ENCODE peak calls at places on chromosome 18, in four cellular contexts. I is tibial artery, B is AG04450, Z is endothelial cell of umbilical vein. H is an unnamed sample.

GRCh38 chr18:41145526-41145925 is 809.5 kb upstream of the PIK3C3 start:
- DNase-seq in I (no peak), B (no peak), Z (no peak), H (no peak)

GRCh38 chr18:65975536-65975935 is 224.7 kb downstream of the CDH7 start:
- DNase-seq in I (no peak), B (no peak), Z (peak; percentile 2), H (no peak)

GRCh38 chr18:48238636-48239035 is 170.5 kb downstream of the ZBTB7C start:
- DNase-seq in I (no peak), B (no peak), Z (no peak), H (no peak)

GRCh38 chr18:22813648-22814328 is 119.3 kb upstream of the RBBP8 start:
- DNase-seq in I (no peak), B (no peak), Z (peak; percentile 56), H (no peak)

GRCh38 chr18:75207298-75208054 is 1.5 kb downstream of the PTGR3 start:
- DNase-seq in I (no peak), B (no peak), Z (no peak), H (no peak)

GRCh38 chr18:22489694-22490093 is 72.0 kb upstream of the CTAGE1 start:
- DNase-seq in I (no peak), B (no peak), Z (no peak), H (no peak)

GRCh38 chr18:11728247-11728646 is 39.2 kb downstream of the GNAL start:
- DNase-seq in I (no peak), B (no peak), Z (no peak), H (no peak)

GRCh38 chr18:24656571-24656971 is 196.1 kb downstream of the HRH4 start:
- DNase-seq in I (no peak), B (peak; percentile 45), Z (no peak), H (no peak)

GRCh38 chr18:79635127-79635726 is 44.4 kb upstream of the CTDP1 start:
- DNase-seq in I (no peak), B (no peak), Z (no peak), H (peak; percentile 22)

GRCh38 chr18:13392899-13393298 is 174.3 kb downstream of the LDLRAD4 start:
- DNase-seq in I (no peak), B (no peak), Z (no peak), H (no peak)

GRCh38 chr18:22933958-22934423 is 863 bp downstream of the RBBP8 start:
- DNase-seq in I (no peak), B (no peak), Z (no peak), H (no peak)

GRCh38 chr18:57863706-57864105 is 60.6 kb upstream of the ATP8B1 start:
- DNase-seq in I (no peak), B (no peak), Z (no peak), H (no peak)

GRCh38 chr18:11323359-11323819 is 174.0 kb upstream of the PIEZO2 start:
- DNase-seq in I (no peak), B (no peak), Z (no peak), H (no peak)

GRCh38 chr18:68041327-68041726 is 524.8 kb upstream of the DSEL start:
- DNase-seq in I (no peak), B (no peak), Z (no peak), H (no peak)

GRCh38 chr18:76419811-76420210 is 75.2 kb downstream of the ZNF516 start:
- DNase-seq in I (no peak), B (no peak), Z (no peak), H (no peak)

GRCh38 chr18:72762505-72763122 is 105.2 kb downstream of the NETO1 start:
- DNase-seq in I (no peak), B (peak; percentile 59), Z (peak; percentile 36), H (no peak)

DNA sequence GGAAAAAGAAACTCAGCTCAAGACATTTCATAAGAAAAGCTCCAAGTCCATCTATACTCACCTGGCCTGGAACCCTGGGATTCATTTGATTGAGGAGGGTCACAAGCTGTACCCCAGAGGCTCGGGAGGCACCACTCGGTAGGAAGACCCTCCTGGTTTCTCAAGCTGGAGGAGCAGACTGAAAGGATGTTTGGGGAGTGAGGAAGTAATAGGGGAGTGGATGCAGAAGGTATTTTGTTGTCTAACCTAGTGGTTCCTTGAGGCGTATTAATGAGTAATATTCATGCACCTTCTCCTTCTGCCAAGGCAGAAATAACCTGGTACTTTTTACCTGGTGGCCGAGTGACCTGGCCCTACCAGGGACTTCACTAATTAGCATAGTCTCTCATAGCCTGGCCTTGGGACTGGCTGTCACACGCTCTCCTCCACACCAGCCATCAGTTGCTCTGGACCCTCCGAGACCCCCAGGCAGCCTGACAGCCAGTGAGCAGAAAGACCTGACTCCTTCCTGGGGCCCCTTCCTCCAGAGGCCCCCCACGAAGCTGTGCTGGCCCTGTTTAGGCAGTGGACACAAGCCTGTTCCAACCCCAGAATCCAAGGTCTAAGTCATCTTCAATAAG is 161.4 kb downstream of the BCL2 start:
- DNase-seq in I (no peak), B (no peak), Z (no peak), H (no peak)
- H3K27ac ChIP-seq in I (peak overlapping the region; percentile 76), B (no peak overlapping the region), Z (no peak overlapping the region), H (no peak overlapping the region)

GRCh38 chr18:44898536-44898935 is 217.8 kb downstream of the SETBP1 start:
- DNase-seq in I (no peak), B (no peak), Z (no peak), H (no peak)

GRCh38 chr18:44900627-44901026 is 219.9 kb downstream of the SETBP1 start:
- DNase-seq in I (no peak), B (no peak), Z (no peak), H (no peak)

GRCh38 chr18:44897445-44898215 is 216.9 kb downstream of the SETBP1 start:
- DNase-seq in I (no peak), B (no peak), Z (no peak), H (no peak)

GRCh38 chr18:44901283-44901682 is 220.6 kb downstream of the SETBP1 start:
- DNase-seq in I (no peak), B (no peak), Z (no peak), H (no peak)

GRCh38 chr18:44899832-44900231 is 219.1 kb downstream of the SETBP1 start:
- DNase-seq in I (no peak), B (no peak), Z (no peak), H (no peak)
- TF ChIP-seq CTCF in I (no peak), B (peak; percentile 13), Z (no peak), H (no peak)

GRCh38 chr18:9684901-9685738 is 23.0 kb upstream of the RAB31 start:
- DNase-seq in I (no peak), B (no peak), Z (no peak), H (no peak)

GRCh38 chr18:9683418-9684396 is 24.4 kb upstream of the RAB31 start:
- DNase-seq in I (peak; percentile 67), B (no peak), Z (peak; percentile 68), H (no peak)

GRCh38 chr18:9679125-9679524 is 29.0 kb upstream of the RAB31 start:
- DNase-seq in I (no peak), B (no peak), Z (no peak), H (no peak)

GRCh38 chr18:9681217-9681616 is 26.9 kb upstream of the RAB31 start:
- DNase-seq in I (no peak), B (no peak), Z (no peak), H (no peak)

DNA sequence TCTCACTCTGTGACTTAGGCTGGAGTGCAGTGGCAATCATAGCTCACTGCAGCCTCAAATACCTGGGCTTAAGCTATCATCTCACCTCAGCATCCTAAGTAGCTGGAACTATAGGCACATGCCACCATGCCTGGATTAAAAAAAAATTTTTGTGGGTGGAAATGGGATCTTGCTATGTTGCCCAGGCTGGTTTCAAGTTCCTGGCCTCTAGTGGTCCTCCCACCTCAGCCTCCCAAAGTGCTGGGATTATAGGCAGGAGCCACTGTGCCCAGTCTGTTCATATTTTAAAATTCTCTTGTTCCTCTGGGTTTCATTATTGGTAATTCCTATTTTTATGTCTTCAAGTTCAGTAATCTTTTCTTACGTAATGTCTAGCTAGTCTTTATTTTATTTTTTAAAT is 25.5 kb upstream of the RAB31 start:
- DNase-seq in I (no peak), B (no peak), Z (no peak), H (no peak)
- H3K27ac ChIP-seq in I (no peak overlapping the region), B (no peak overlapping the region), Z (no peak overlapping the region), H (no peak overlapping the region)

DNA sequence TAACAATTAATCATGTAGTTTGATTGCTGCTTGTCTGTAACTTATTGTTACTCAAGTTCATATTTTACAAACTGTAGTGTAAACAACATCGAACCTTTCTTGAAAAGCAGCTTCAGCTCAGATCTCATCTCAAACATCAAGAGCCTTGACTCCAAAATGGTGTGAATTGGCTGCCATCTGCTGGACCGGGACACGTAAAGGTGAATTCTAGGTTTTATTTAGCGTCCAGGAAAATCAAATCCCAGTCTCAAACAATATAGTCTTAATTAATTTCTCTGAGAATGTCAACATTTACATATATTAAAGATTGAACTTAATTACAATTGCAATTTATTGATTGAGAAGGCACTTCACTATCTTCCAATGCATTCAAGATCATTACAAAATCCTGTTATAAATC is 453.0 kb downstream of the GALR1 start:
- DNase-seq in I (no peak), B (no peak), Z (no peak), H (no peak)
- TF ChIP-seq CTCF in I (no peak), B (no peak), Z (no peak), H (peak; percentile 4)

DNA sequence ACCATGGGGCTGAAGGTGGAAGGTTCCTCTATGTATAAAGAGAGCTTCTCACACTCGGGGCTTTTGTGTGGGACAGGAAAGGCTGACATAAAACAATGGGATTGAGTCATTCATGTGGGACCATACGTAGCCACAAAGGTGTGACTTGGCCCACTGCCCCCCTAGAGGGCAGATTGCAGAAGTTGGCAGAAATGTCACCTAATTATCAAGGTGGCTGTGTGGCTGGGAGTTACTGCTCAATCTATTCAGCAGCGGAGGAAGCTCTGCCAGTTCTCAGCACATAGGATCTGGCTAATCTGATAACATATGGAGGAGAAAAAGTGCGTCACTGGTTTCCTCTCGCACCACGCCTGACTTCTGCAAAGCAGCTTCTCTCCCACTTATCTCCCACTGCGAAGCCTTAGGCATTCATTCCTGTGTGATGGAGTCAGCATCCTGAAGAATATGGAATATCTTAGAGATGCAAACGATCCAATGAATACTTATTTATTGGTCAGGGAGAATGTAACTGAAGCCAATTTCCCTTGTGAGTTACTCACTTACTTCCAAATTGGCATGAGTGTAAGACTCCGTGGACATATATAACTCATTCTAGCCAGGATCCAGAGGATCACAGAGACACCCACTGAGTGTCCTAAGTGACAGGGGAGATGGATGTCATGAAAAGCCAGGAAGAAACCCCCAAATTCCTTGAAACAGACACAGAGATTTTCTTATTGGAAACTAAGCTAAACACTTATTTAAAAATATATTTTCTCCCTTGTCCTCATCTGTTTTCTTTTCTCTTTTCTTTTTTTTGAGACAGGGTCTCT is 344.8 kb downstream of the TGIF1 start:
- DNase-seq in I (no peak), B (peak; percentile 89), Z (peak; percentile 97), H (no peak)
- H3K27ac ChIP-seq in I (no peak overlapping the region), B (peak overlapping the region; percentile 91), Z (peak overlapping the region; percentile 95), H (no peak overlapping the region)

DNA sequence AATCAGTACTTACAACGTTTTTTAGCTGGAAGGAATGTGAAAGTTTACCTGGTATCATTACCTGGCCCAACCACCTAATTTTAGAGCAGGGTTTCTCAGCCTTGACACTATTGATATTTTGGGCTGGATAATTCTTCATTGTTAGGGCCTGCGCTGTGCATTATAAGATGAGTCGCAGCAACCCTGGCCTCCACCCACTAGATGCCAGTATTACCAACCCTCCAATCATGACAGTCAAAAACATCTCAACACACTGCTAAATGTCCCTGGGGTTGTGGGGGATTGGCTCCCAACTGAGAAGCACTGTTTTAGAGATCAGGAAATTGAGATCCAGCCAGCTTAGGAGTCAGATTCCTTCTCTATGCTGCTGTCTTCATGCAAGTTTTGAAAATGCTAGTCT is 265.3 kb upstream of the TCF4 start:
- DNase-seq in I (no peak), B (no peak), Z (no peak), H (no peak)
- TF ChIP-seq CTCF in I (no peak), B (no peak), Z (no peak), H (no peak)

GRCh38 chr18:63285332-63285731 is 34.2 kb downstream of the BCL2 start:
- DNase-seq in I (no peak), B (no peak), Z (no peak), H (no peak)
- H3K27ac ChIP-seq in I (no peak overlapping the region), B (no peak overlapping the region), Z (no peak overlapping the region), H (no peak overlapping the region)